ENCODE peak calls at places on chromosomes 1 and 21, in five cellular contexts. Z, E, T, R and V are unnamed samples.

GRCh38 chr1:200367841-200368534 is 41.8 kb downstream of the ZNF281 start:
- DNase-seq in Z (no peak), E (no peak), T (no peak), R (peak; percentile 90), V (no peak)

GRCh38 chr21:31279986-31280385 is 64.1 kb downstream of the TIAM1 start:
- DNase-seq in Z (no peak), E (peak; percentile 54), T (no peak), R (no peak), V (no peak)

GRCh38 chr1:72601035-72601674 is 318.8 kb upstream of the NEGR1 start:
- DNase-seq in Z (no peak), E (no peak), T (no peak), R (no peak), V (no peak)

GRCh38 chr1:228825840-228826484 is 90.7 kb downstream of the RHOU start:
- DNase-seq in Z (no peak), E (no peak), T (no peak), R (no peak), V (no peak)

GRCh38 chr21:14438204-14438603 is 55.3 kb upstream of the HSPA13 start:
- DNase-seq in Z (no peak), E (no peak), T (no peak), R (peak; percentile 8), V (no peak)

GRCh38 chr1:162690672-162691434 is 58.6 kb downstream of the DDR2 start:
- DNase-seq in Z (no peak), E (peak; percentile 82), T (peak; percentile 61), R (peak; percentile 80), V (no peak)

GRCh38 chr1:200400556-200400955 is 9.3 kb downstream of the ZNF281 start:
- DNase-seq in Z (no peak), E (no peak), T (no peak), R (no peak), V (no peak)

GRCh38 chr1:165439287-165439686 is 5.6 kb downstream of the RXRG start:
- DNase-seq in Z (no peak), E (no peak), T (peak; percentile 38), R (no peak), V (peak; percentile 46)

GRCh38 chr1:66767590-66767989 is 15.3 kb downstream of the DYNLT5 start:
- DNase-seq in Z (no peak), E (no peak), T (no peak), R (no peak), V (no peak)

GRCh38 chr1:167121375-167122120 is 27.7 kb downstream of the STYXL2 start:
- DNase-seq in Z (no peak), E (peak; percentile 56), T (peak; percentile 73), R (peak; percentile 16), V (no peak)

GRCh38 chr1:32813941-32814739 is 3.0 kb downstream of the YARS1 start:
- DNase-seq in Z (no peak), E (no peak), T (no peak), R (peak; percentile 34), V (no peak)

GRCh38 chr1:25462732-25463131 is 32.0 kb downstream of the MACO1 start:
- DNase-seq in Z (no peak), E (no peak), T (no peak), R (no peak), V (no peak)

GRCh38 chr1:9434247-9434646 is 105.0 kb upstream of the SLC25A33 start:
- DNase-seq in Z (no peak), E (no peak), T (no peak), R (no peak), V (no peak)

GRCh38 chr1:53180226-53180625 is 16.4 kb upstream of the CPT2 start:
- DNase-seq in Z (no peak), E (no peak), T (no peak), R (peak; percentile 75), V (no peak)

GRCh38 chr1:238364214-238364892 is 473.6 kb upstream of the ZP4 start:
- DNase-seq in Z (no peak), E (no peak), T (no peak), R (no peak), V (no peak)

GRCh38 chr21:29105218-29105617 is 25.2 kb upstream of the MAP3K7CL start:
- DNase-seq in Z (no peak), E (no peak), T (no peak), R (peak; percentile 45), V (no peak)

GRCh38 chr1:54462597-54463258 is 56.5 kb upstream of the SSBP3 start:
- DNase-seq in Z (no peak), E (no peak), T (no peak), R (no peak), V (no peak)

GRCh38 chr1:179337942-179338560 is 27.7 kb upstream of the AXDND1 start:
- DNase-seq in Z (no peak), E (no peak), T (no peak), R (no peak), V (no peak)

GRCh38 chr1:58290685-58291372 is 255.7 kb downstream of the OMA1 start:
- DNase-seq in Z (peak; percentile 63), E (no peak), T (peak; percentile 69), R (peak; percentile 17), V (peak; percentile 74)

GRCh38 chr1:31696246-31696645 is 7.6 kb downstream of the COL16A1 start:
- DNase-seq in Z (no peak), E (no peak), T (no peak), R (no peak), V (no peak)

GRCh38 chr1:199064971-199065370 is 426.1 kb downstream of the PTPRC start:
- DNase-seq in Z (no peak), E (no peak), T (no peak), R (no peak), V (no peak)

GRCh38 chr1:240092301-240093119 is 827 bp downstream of the FMN2 start:
- DNase-seq in Z (peak; percentile 44), E (no peak), T (peak; percentile 56), R (peak; percentile 74), V (no peak)

GRCh38 chr1:204259782-204260181 is 46.0 kb upstream of the GOLT1A start:
- DNase-seq in Z (no peak), E (no peak), T (no peak), R (no peak), V (no peak)

GRCh38 chr1:1114431-1114830 is 1.5 kb downstream of the C1orf159 start:
- DNase-seq in Z (no peak), E (no peak), T (no peak), R (no peak), V (no peak)

GRCh38 chr1:147640553-147641165 is 29.7 kb downstream of the ACP6 start:
- DNase-seq in Z (peak; percentile 72), E (peak; percentile 77), T (peak; percentile 90), R (peak; percentile 85), V (peak; percentile 91)

GRCh38 chr1:231924183-231924582 is 297.6 kb downstream of the DISC1 start:
- DNase-seq in Z (no peak), E (no peak), T (no peak), R (no peak), V (no peak)

GRCh38 chr1:4650486-4650885 is 3.9 kb upstream of the AJAP1 start:
- DNase-seq in Z (no peak), E (no peak), T (no peak), R (no peak), V (no peak)

GRCh38 chr1:30507391-30508174 is 215.8 kb downstream of the MATN1 start:
- DNase-seq in Z (no peak), E (no peak), T (no peak), R (no peak), V (peak; percentile 33)

GRCh38 chr1:41884256-41885240 is 34.2 kb downstream of the HIVEP3 start:
- DNase-seq in Z (no peak), E (no peak), T (no peak), R (no peak), V (no peak)

GRCh38 chr1:10620776-10621175 is 146.0 kb downstream of the PEX14 start:
- DNase-seq in Z (no peak), E (no peak), T (peak; percentile 14), R (no peak), V (no peak)

DNA sequence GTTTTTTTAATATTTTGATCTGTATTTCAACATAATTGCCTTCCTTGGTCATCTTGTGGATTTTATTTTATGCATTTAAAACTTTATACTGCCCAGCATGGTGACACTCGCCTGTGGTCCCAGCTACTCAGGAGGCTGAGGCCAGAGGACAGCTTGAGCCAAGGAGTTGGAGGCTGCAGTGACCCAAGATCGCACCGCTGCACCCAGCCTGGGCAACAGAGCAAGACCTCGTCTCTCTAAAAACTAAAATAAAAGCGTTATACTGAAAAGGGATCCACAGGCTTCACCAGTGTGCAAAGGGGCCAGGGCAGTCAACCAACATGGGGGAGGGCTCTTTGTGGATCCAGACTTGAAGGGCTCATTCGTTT is 1.4 kb downstream of the NID1 start:
- DNase-seq in Z (no peak), E (no peak), T (no peak), R (no peak), V (no peak)
- H3K27ac ChIP-seq in Z (no peak overlapping the region), E (no peak overlapping the region), T (no peak overlapping the region), R (no peak overlapping the region), V (no peak overlapping the region)

GRCh38 chr21:34867785-34868184 is 181.3 kb downstream of the RUNX1 start:
- DNase-seq in Z (no peak), E (no peak), T (no peak), R (no peak), V (no peak)
- H2BK12ac ChIP-seq in Z (no peak overlapping the region), E (peak overlapping the region; percentile 7), T (no peak overlapping the region), R (no peak overlapping the region), V (no peak overlapping the region)

DNA sequence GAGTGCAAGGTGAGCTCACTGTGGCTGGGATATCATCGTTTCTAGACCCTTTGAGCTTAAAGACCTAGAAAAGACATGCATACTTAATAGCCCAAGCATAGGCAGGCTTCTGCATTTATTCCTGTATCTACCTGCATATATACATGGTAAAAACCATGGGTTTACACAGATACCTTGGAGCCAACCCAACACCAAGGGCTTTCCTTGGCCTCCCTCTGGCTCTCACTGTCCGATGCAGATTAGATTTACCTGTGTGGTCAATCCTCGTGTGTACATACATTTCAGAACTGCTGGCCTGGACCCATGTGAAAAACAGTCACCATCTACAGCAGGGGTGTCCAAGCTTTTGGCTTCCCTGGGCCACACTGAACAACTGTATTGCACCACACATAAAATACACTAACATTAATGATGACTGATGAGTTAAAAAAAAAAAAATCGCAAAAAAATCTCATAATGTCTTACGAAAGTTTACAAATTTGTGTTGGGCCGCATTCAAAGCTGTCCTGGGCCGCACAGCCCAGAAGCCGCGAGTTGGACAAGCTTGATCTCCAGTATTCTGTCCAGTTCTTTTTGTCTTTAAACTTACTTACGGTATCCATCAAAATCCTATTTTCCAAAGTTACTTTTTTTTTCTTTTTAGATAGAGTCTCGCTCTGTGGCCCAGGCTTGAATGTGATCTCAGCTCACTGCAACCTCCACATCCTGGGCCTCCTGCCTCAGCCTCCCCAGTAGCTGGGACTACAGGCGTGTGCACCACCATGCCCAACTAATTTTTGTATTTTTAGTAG is 43.5 kb downstream of the WDR4 start:
- DNase-seq in Z (no peak), E (no peak), T (no peak), R (no peak), V (peak; percentile 27)
- H3K27ac ChIP-seq in Z (no peak overlapping the region), E (no peak overlapping the region), T (no peak overlapping the region), R (no peak overlapping the region), V (no peak overlapping the region)

DNA sequence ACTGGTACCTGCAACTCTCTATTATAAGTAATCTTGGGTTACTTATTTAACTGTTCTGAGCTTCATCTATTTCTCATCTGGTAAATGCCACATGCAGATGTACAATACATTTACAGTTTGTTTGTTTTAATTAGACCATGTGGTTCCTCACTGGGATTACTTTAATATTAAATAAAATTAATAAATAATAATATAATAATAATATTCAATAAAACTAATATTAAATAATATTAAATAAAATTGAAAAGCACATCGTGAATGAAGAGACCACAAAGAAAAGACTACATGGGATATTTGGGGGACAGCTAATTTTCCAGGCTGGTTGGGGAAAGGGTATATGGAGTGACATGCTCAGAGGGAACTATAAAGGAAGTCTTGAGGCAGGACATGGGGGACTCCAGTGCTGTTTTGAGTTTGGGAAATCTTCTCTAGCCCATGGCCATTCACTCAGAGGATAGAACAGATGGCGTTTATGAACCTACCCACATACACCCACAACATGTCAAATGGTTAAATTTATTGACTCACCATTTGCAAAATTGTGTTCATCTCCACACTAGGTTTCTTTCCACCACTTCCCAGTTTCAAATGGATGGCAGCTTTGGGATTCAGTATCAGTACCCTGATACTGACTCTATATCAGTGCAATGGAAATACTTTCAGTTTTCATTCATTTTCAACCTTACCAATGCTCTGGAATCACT is 25.6 kb downstream of the DIRAS3 start:
- DNase-seq in Z (no peak), E (no peak), T (no peak), R (no peak), V (no peak)
- H2BK12ac ChIP-seq in Z (no peak overlapping the region), E (no peak overlapping the region), T (no peak overlapping the region), R (no peak overlapping the region), V (no peak overlapping the region)